ENCODE peak calls at places on chromosomes 11 and 22, in six cellular contexts. L, K, Z, D, Y and B are unnamed samples.

GRCh38 chr22:37019309-37020191 is at the start of the genes MPST and TST:
- DNase-seq in L (peak), K (peak), Z (no peak), D (no peak), Y (peak), B (peak)

GRCh38 chr22:25747245-25747944 is 5.4 kb downstream of the MYO18B start:
- DNase-seq in L (no peak), K (peak), Z (peak), D (peak), Y (peak), B (no peak)

GRCh38 chr11:132231656-132232173 is 861.3 kb downstream of the NTM start:
- DNase-seq in L (no peak), K (no peak), Z (no peak), D (no peak), Y (no peak), B (no peak)

GRCh38 chr11:68546555-68546954 is 86.0 kb downstream of the PPP6R3 start:
- DNase-seq in L (no peak), K (no peak), Z (peak), D (no peak), Y (no peak), B (no peak)

GRCh38 chr11:26621147-26621546 is 49.1 kb upstream of the MUC15 start:
- DNase-seq in L (no peak), K (no peak), Z (peak), D (no peak), Y (no peak), B (no peak)

GRCh38 chr11:123253909-123254308 is 58.9 kb upstream of the CLMP start:
- DNase-seq in L (no peak), K (no peak), Z (no peak), D (no peak), Y (no peak), B (no peak)

GRCh38 chr11:74678041-74678440 is 53.2 kb downstream of the CHRDL2 start:
- DNase-seq in L (no peak), K (peak), Z (no peak), D (no peak), Y (no peak), B (peak)

GRCh38 chr11:111462329-111462728 is 49.9 kb downstream of the BTG4 start:
- DNase-seq in L (no peak), K (no peak), Z (no peak), D (no peak), Y (no peak), B (no peak)

GRCh38 chr22:50016988-50017700 is 4.6 kb upstream of the IL17REL start:
- DNase-seq in L (no peak), K (peak), Z (no peak), D (no peak), Y (no peak), B (no peak)

GRCh38 chr11:132050577-132051180 is 680.3 kb downstream of the NTM start:
- DNase-seq in L (peak), K (no peak), Z (no peak), D (no peak), Y (no peak), B (no peak)

GRCh38 chr11:123773959-123774358 is 19.6 kb upstream of the OR6X1 start:
- DNase-seq in L (no peak), K (no peak), Z (no peak), D (no peak), Y (no peak), B (no peak)

GRCh38 chr22:29109853-29110252 is 37.0 kb downstream of the KREMEN1 start:
- DNase-seq in L (no peak), K (no peak), Z (no peak), D (no peak), Y (no peak), B (peak)

GRCh38 chr22:50139843-50140415 is 30.6 kb upstream of the PANX2 start:
- DNase-seq in L (no peak), K (no peak), Z (no peak), D (no peak), Y (no peak), B (no peak)

GRCh38 chr11:106917973-106918372 is 100.3 kb downstream of the GUCY1A2 start:
- DNase-seq in L (peak), K (no peak), Z (no peak), D (no peak), Y (no peak), B (no peak)

GRCh38 chr11:62547691-62548281 is 1.2 kb upstream of the AHNAK start:
- DNase-seq in L (no peak), K (no peak), Z (peak), D (no peak), Y (peak), B (no peak)

GRCh38 chr11:116384407-116384806 is 388.4 kb downstream of the BUD13 start:
- DNase-seq in L (no peak), K (no peak), Z (no peak), D (no peak), Y (no peak), B (no peak)

GRCh38 chr22:45318558-45319318 is 9.0 kb downstream of the FAM118A start:
- DNase-seq in L (peak), K (no peak), Z (no peak), D (no peak), Y (no peak), B (no peak)

GRCh38 chr11:118252688-118253087 is 523 bp upstream of the MPZL3 start:
- DNase-seq in L (no peak), K (no peak), Z (no peak), D (no peak), Y (no peak), B (no peak)

GRCh38 chr11:69293819-69294505 is at the start of gene MYEOV:
- DNase-seq in L (peak), K (peak), Z (peak), D (no peak), Y (no peak), B (peak)

GRCh38 chr11:22390283-22390655 is 52.1 kb downstream of the SLC17A6 start:
- DNase-seq in L (no peak), K (no peak), Z (no peak), D (no peak), Y (no peak), B (no peak)

GRCh38 chr22:41925783-41926460 is 684 bp downstream of the TNFRSF13C start:
- DNase-seq in L (peak), K (no peak), Z (no peak), D (no peak), Y (no peak), B (peak)

GRCh38 chr11:86176165-86176884 is 68.2 kb upstream of the EED start:
- DNase-seq in L (no peak), K (no peak), Z (no peak), D (no peak), Y (no peak), B (no peak)

GRCh38 chr22:45441158-45441557 is 27.7 kb downstream of the RIBC2 start:
- DNase-seq in L (peak), K (no peak), Z (peak), D (no peak), Y (peak), B (peak)

GRCh38 chr11:122717264-122717867 is 61.8 kb downstream of the UBASH3B start:
- DNase-seq in L (no peak), K (no peak), Z (no peak), D (no peak), Y (no peak), B (no peak)

GRCh38 chr11:1786466-1786865 is 22.7 kb upstream of the CTSD start:
- DNase-seq in L (no peak), K (no peak), Z (no peak), D (no peak), Y (no peak), B (no peak)

GRCh38 chr11:85810871-85811611 is at the start of gene SYTL2:
- DNase-seq in L (peak), K (peak), Z (peak), D (no peak), Y (peak), B (peak)

GRCh38 chr22:49948573-49948957 is 12.0 kb upstream of the PIM3 start:
- DNase-seq in L (no peak), K (no peak), Z (no peak), D (no peak), Y (no peak), B (no peak)

GRCh38 chr11:16511109-16511806 is 154.9 kb upstream of the SOX6 start:
- DNase-seq in L (no peak), K (no peak), Z (no peak), D (no peak), Y (no peak), B (no peak)

GRCh38 chr11:66326261-66327111 is 9.6 kb upstream of the CD248 start:
- DNase-seq in L (no peak), K (peak), Z (no peak), D (no peak), Y (peak), B (no peak)

GRCh38 chr22:29284196-29284595 is 16.1 kb downstream of the EWSR1 start:
- DNase-seq in L (no peak), K (no peak), Z (no peak), D (no peak), Y (no peak), B (no peak)

GRCh38 chr11:72782081-72782920 is 11.5 kb downstream of the STARD10 start:
- DNase-seq in L (peak), K (no peak), Z (no peak), D (no peak), Y (no peak), B (no peak)

GRCh38 chr11:110857885-110858555 is 145.8 kb upstream of the ARHGAP20 start:
- DNase-seq in L (no peak), K (no peak), Z (no peak), D (no peak), Y (peak), B (no peak)

GRCh38 chr11:34514597-34514996 is 1.0 kb upstream of the ELF5 start:
- DNase-seq in L (no peak), K (no peak), Z (no peak), D (no peak), Y (no peak), B (no peak)

DNA sequence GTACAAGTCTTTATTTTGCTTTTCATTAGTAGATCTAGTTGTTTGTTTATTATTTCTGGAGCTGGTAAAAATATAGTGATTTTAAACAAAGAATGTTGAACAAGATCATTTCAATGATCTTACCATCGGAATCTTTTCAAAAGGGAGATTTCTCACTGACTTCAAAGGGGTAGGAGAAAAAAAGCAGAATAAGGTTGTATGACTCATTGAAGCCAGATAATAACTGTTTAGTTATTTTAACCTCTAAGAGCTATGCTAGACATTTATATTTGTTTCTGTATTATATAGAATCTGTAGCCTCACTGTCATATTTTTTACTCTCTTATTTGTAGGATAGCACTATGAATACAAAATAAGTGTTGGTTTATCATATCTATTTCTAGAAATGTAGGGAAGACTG is 8.0 kb upstream of the PDE3B start:
- DNase-seq in L (no peak), K (no peak), Z (no peak), D (no peak), Y (no peak), B (no peak)
- H3K27ac ChIP-seq in L (no peak), K (no peak), Z (no peak), D (no peak), Y (no peak), B (no peak)

DNA sequence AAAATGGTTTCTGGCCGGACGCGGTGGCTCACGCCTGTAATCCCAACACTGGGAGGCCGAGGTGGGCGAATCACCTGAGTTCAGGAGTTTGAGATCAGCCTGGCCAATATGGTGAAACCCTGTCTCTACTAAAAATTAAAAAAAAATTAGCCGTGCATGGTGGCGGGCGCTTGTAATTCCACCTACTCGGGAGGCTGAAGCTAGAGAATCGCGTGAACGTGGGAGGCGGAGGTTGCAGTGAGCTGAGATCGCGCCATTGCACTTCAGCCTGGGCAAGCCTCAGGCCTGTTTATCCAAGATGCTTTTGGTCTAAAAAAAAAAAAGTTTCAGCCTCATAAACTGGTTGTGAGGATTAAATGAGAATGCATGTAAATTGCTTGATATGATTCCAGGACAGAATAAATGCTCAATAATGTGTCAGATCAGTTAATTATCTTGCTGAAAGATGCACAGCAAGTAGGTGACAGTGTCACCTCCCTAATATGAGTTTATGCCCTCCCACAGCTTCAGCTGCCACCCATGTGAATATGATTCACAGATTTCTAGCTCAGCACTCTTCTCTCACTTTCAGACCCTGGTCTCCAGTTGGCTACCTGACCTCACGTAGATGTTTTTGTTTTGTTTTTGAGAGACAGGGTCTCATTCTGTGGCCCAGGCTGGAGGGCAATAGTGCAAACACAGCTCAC is 1.1 kb upstream of the ALG8 start:
- DNase-seq in L (no peak), K (no peak), Z (no peak), D (no peak), Y (no peak), B (no peak)
- H3K4me3 ChIP-seq in L (peak), K (no peak), Z (peak), D (peak), Y (peak), B (peak)

GRCh38 chr11:95569207-95569606 is 220.4 kb downstream of the FAM76B start:
- DNase-seq in L (no peak), K (no peak), Z (no peak), D (no peak), Y (no peak), B (no peak)

GRCh38 chr11:95565692-95566091 is 223.9 kb downstream of the FAM76B start:
- DNase-seq in L (no peak), K (no peak), Z (no peak), D (no peak), Y (no peak), B (no peak)

GRCh38 chr11:95566151-95566670 is 223.4 kb downstream of the FAM76B start:
- DNase-seq in L (no peak), K (no peak), Z (no peak), D (no peak), Y (no peak), B (no peak)

GRCh38 chr11:95568236-95568635 is 221.3 kb downstream of the FAM76B start:
- DNase-seq in L (no peak), K (no peak), Z (no peak), D (no peak), Y (no peak), B (no peak)

DNA sequence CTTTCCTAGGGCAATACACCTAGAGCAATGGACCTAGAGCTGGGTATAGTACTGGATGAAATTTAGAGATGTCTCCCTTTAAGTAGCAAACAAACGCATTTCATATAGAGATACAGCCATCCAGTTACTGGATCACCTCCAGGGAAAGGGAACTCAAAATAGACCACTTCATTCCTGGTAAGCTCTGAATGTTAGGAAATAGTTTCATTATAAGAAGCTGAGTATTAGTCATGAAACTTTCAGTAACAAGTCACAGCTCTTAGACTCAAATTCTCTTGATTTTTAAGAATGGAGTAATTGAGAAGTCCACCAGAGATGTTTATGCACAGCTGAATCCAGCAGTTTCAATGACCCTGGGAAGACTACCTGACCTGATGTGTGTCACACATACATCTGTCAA is 221.9 kb downstream of the FAM76B start:
- DNase-seq in L (no peak), K (no peak), Z (no peak), D (no peak), Y (no peak), B (no peak)
- H3K27ac ChIP-seq in L (no peak), K (no peak), Z (no peak), D (peak), Y (no peak), B (no peak)

GRCh38 chr22:38177926-38178604 is 3.6 kb downstream of the PLA2G6 start:
- DNase-seq in L (peak), K (peak), Z (peak), D (no peak), Y (peak), B (no peak)
- H3K4me3 ChIP-seq in L (no peak), K (no peak), Z (no peak), D (no peak), Y (no peak), B (no peak)

GRCh38 chr22:39454385-39454871 is 2.4 kb upstream of the MGAT3 start:
- DNase-seq in L (no peak), K (peak), Z (no peak), D (no peak), Y (no peak), B (peak)

GRCh38 chr22:39457047-39457545 is 284 bp downstream of the MGAT3 start:
- DNase-seq in L (no peak), K (no peak), Z (no peak), D (no peak), Y (no peak), B (no peak)

GRCh38 chr22:39458443-39459083 is 1.8 kb downstream of the MGAT3 start:
- DNase-seq in L (no peak), K (no peak), Z (no peak), D (no peak), Y (no peak), B (no peak)

GRCh38 chr22:39457546-39458442 is 982 bp downstream of the MGAT3 start:
- DNase-seq in L (no peak), K (no peak), Z (no peak), D (no peak), Y (no peak), B (no peak)

DNA sequence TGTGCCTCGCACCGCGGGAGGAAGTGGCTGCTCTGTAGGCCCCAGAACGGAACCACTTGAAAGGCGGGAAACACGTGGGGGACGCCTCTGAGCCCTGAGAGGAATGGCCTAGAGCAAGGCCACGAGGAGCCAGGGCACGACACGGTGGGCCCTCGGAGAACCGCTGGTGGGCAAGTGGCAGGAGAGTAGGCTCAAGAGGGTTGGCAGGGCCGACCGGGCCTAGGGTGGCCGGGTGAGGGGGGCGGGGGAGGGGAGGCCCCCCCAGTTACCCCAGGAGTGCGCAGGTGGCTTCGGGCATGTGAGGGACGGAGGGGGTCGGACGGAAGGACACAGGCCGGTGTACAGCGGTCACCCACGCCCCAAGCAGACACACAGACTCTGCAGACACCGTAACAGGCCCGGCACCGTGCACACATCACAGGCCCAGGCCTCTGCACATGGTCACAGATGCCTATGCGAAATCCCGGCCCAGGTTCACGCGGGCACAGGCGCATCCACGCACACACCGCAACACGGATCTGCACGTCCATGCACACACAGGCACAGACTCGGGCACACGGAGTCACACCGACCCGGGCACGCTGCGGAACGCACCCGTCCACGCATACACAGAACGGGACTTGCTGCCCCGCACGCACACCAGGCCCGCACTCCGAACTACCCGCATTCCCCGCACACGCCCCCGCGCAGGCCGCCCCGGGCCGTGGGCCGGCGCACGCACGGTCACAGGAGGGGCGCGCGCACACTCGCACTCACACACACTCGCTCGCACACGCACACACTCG is at the start of gene MGAT3:
- DNase-seq in L (no peak), K (peak), Z (no peak), D (no peak), Y (no peak), B (no peak)
- H3K27ac ChIP-seq in L (no peak), K (no peak), Z (peak), D (no peak), Y (peak), B (peak)

GRCh38 chr11:46240371-46240770 is 37.1 kb upstream of the CREB3L1 start:
- DNase-seq in L (no peak), K (no peak), Z (no peak), D (no peak), Y (no peak), B (no peak)

GRCh38 chr11:46242961-46243795 is 34.3 kb upstream of the CREB3L1 start:
- DNase-seq in L (peak), K (peak), Z (peak), D (peak), Y (peak), B (peak)

GRCh38 chr11:46243796-46244109 is 33.7 kb upstream of the CREB3L1 start:
- DNase-seq in L (no peak), K (no peak), Z (no peak), D (no peak), Y (no peak), B (no peak)

GRCh38 chr11:46240861-46241260 is 36.6 kb upstream of the CREB3L1 start:
- DNase-seq in L (no peak), K (no peak), Z (no peak), D (no peak), Y (no peak), B (no peak)

DNA sequence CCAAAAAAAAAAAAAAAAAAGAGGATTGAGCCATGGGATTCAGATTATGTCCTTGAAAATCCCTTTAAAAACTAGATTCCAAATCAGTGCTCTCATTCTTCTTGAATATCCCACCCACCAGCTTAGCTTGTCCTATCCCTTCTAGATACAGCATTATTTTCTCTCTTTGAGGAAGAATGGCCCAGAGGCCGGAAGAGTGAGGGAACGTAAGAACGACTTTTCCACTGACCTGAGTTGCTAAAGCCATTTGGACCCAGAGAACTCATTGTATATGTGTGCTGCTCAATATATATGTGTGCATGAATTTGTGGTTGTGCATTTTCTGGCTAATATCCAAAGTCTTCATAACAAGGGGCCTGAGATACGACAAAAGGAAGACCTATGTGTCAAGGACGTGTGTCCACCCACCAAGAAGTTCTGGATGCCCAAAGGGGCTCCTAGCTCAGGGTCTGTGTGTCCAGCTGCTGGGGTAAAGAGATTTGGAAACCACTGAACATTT is 35.0 kb upstream of the CREB3L1 start:
- DNase-seq in L (no peak), K (no peak), Z (no peak), D (no peak), Y (no peak), B (no peak)
- H3K4me3 ChIP-seq in L (peak), K (peak), Z (peak), D (peak), Y (no peak), B (no peak)